ENCODE peak calls at places on chromosome 14, in nine cellular contexts. I, E, K, M, F, B, H, R and S are unnamed samples.

GRCh38 chr14:64549805-64550538 is at the start of gene PPP1R36:
- DNase-seq in I (no peak), E (peak), K (peak), M (peak), F (peak), B (peak), H (no peak), R (peak), S (peak)

GRCh38 chr14:61524211-61524806 is 171.0 kb upstream of the HIF1A start:
- DNase-seq in I (no peak), E (no peak), K (peak), M (peak), F (peak), B (peak), H (no peak), R (no peak), S (peak)

GRCh38 chr14:84181072-84181471 is 1348.9 kb upstream of the FLRT2 start:
- DNase-seq in I (no peak), E (no peak), K (no peak), M (no peak), F (no peak), B (no peak), H (no peak), R (no peak), S (no peak)

GRCh38 chr14:52950898-52951729 is at the start of gene FERMT2:
- DNase-seq in I (peak), E (peak), K (peak), M (peak), F (peak), B (peak), H (peak), R (no peak), S (peak)

GRCh38 chr14:68756071-68756481 is 36.8 kb downstream of the ZFP36L1 start:
- DNase-seq in I (no peak), E (no peak), K (no peak), M (no peak), F (no peak), B (no peak), H (no peak), R (no peak), S (no peak)

GRCh38 chr14:22482782-22483553 is 106.1 kb downstream of the DAD1 start:
- DNase-seq in I (no peak), E (no peak), K (no peak), M (no peak), F (no peak), B (no peak), H (no peak), R (no peak), S (no peak)

GRCh38 chr14:56180754-56181542 is 62.7 kb downstream of the PELI2 start:
- DNase-seq in I (no peak), E (no peak), K (no peak), M (no peak), F (no peak), B (no peak), H (no peak), R (no peak), S (no peak)

GRCh38 chr14:101474563-101475467 is 86.5 kb upstream of the DIO3 start:
- DNase-seq in I (no peak), E (no peak), K (no peak), M (no peak), F (no peak), B (no peak), H (no peak), R (no peak), S (no peak)

GRCh38 chr14:35331605-35332516 is 39.7 kb downstream of the PSMA6 start:
- DNase-seq in I (no peak), E (no peak), K (peak), M (peak), F (peak), B (peak), H (no peak), R (no peak), S (peak)

GRCh38 chr14:59919582-59920377 is at the start of gene LRRC9:
- DNase-seq in I (peak), E (peak), K (no peak), M (peak), F (peak), B (no peak), H (peak), R (peak), S (peak)

GRCh38 chr14:84591827-84592540 is 938.0 kb upstream of the FLRT2 start:
- DNase-seq in I (no peak), E (no peak), K (no peak), M (no peak), F (no peak), B (no peak), H (no peak), R (no peak), S (no peak)

GRCh38 chr14:45198551-45198950 is 54.5 kb downstream of the MIS18BP1 start:
- DNase-seq in I (no peak), E (no peak), K (no peak), M (no peak), F (no peak), B (no peak), H (peak), R (no peak), S (no peak)

GRCh38 chr14:95886366-95886765 is 9.7 kb downstream of the TUNAR start:
- DNase-seq in I (no peak), E (no peak), K (no peak), M (no peak), F (no peak), B (no peak), H (no peak), R (no peak), S (peak)

GRCh38 chr14:68506021-68506644 is 286.7 kb downstream of the ZFP36L1 start:
- DNase-seq in I (no peak), E (no peak), K (no peak), M (peak), F (no peak), B (no peak), H (peak), R (no peak), S (peak)

GRCh38 chr14:90839889-90840266 is 23.6 kb upstream of the TTC7B start:
- DNase-seq in I (no peak), E (no peak), K (no peak), M (no peak), F (no peak), B (no peak), H (no peak), R (no peak), S (no peak)

GRCh38 chr14:50823051-50823762 is 7.8 kb downstream of the NIN start:
- DNase-seq in I (no peak), E (no peak), K (no peak), M (peak), F (no peak), B (no peak), H (no peak), R (no peak), S (no peak)

GRCh38 chr14:105117257-105117646 is 51.3 kb downstream of the JAG2 start:
- DNase-seq in I (no peak), E (no peak), K (no peak), M (no peak), F (no peak), B (no peak), H (peak), R (no peak), S (no peak)

GRCh38 chr14:73293782-73294781 is 56.8 kb downstream of the PAPLN start:
- DNase-seq in I (no peak), E (no peak), K (no peak), M (no peak), F (no peak), B (no peak), H (no peak), R (no peak), S (no peak)

GRCh38 chr14:71290960-71291466 is 383.8 kb downstream of the PCNX1 start:
- DNase-seq in I (no peak), E (no peak), K (peak), M (peak), F (peak), B (no peak), H (peak), R (peak), S (peak)

GRCh38 chr14:93184391-93185332 is at the start of the genes LYSET and MOAP1:
- DNase-seq in I (peak), E (peak), K (peak), M (peak), F (peak), B (peak), H (peak), R (peak), S (peak)

GRCh38 chr14:73235531-73236155 is 1.7 kb upstream of the PAPLN start:
- DNase-seq in I (no peak), E (no peak), K (no peak), M (peak), F (no peak), B (no peak), H (no peak), R (no peak), S (no peak)

GRCh38 chr14:68675233-68675577 is 117.7 kb downstream of the ZFP36L1 start:
- DNase-seq in I (no peak), E (no peak), K (no peak), M (no peak), F (no peak), B (no peak), H (no peak), R (no peak), S (no peak)

GRCh38 chr14:57362356-57362755 is 28.0 kb upstream of the NAA30 start:
- DNase-seq in I (no peak), E (no peak), K (no peak), M (no peak), F (no peak), B (no peak), H (no peak), R (no peak), S (no peak)

GRCh38 chr14:23421594-23421993 is 13.5 kb upstream of the MYH6 start:
- DNase-seq in I (no peak), E (no peak), K (no peak), M (no peak), F (no peak), B (no peak), H (no peak), R (no peak), S (no peak)

GRCh38 chr14:97180304-97181200 is 383.4 kb downstream of the VRK1 start:
- DNase-seq in I (no peak), E (no peak), K (no peak), M (peak), F (no peak), B (no peak), H (peak), R (no peak), S (no peak)

GRCh38 chr14:105274600-105274999 is 26.2 kb downstream of the BRF1 start:
- DNase-seq in I (no peak), E (no peak), K (no peak), M (no peak), F (no peak), B (no peak), H (no peak), R (no peak), S (no peak)

GRCh38 chr14:35761922-35762321 is 47.2 kb downstream of the RALGAPA1 start:
- DNase-seq in I (no peak), E (no peak), K (no peak), M (no peak), F (no peak), B (no peak), H (no peak), R (no peak), S (no peak)

GRCh38 chr14:34243001-34243400 is 219.0 kb downstream of the SPTSSA start:
- DNase-seq in I (no peak), E (no peak), K (no peak), M (no peak), F (no peak), B (no peak), H (no peak), R (no peak), S (no peak)

GRCh38 chr14:36502558-36503508 is 17.2 kb downstream of the NKX2-1 start:
- DNase-seq in I (no peak), E (no peak), K (no peak), M (no peak), F (no peak), B (no peak), H (no peak), R (no peak), S (peak)

GRCh38 chr14:24080888-24081738 is 9.8 kb downstream of the CPNE6 start:
- DNase-seq in I (no peak), E (peak), K (peak), M (peak), F (peak), B (peak), H (peak), R (peak), S (peak)

GRCh38 chr14:44846232-44846824 is 115.4 kb downstream of the KLHL28 start:
- DNase-seq in I (no peak), E (peak), K (peak), M (peak), F (no peak), B (peak), H (peak), R (peak), S (no peak)

GRCh38 chr14:50763386-50764007 is 67.5 kb downstream of the NIN start:
- DNase-seq in I (no peak), E (no peak), K (no peak), M (peak), F (no peak), B (no peak), H (peak), R (no peak), S (no peak)

GRCh38 chr14:96121660-96122395 is 82.7 kb downstream of the C14orf132 start:
- DNase-seq in I (no peak), E (no peak), K (no peak), M (peak), F (no peak), B (no peak), H (peak), R (no peak), S (no peak)

GRCh38 chr14:72801381-72801812 is 92.5 kb downstream of the DPF3 start:
- DNase-seq in I (no peak), E (no peak), K (peak), M (peak), F (no peak), B (no peak), H (peak), R (no peak), S (no peak)